ENCODE peak calls at places on chromosome 1, in eight cellular contexts. U is keratinocyte, V is IMR-90, I is fibroblast of lung, N is OCI-LY7, H is HCT116, D is K562, E is GM23338. G is an unnamed sample.

GRCh38 chr1:156308078-156308477 is 9.0 kb upstream of the VHLL start:
- DNase-seq in U (no peak), V (peak; percentile 83), I (peak; percentile 54), N (no peak), H (no peak), D (peak; percentile 38), E (no peak), G (no peak)

GRCh38 chr1:211829343-211830054 is 1.1 kb downstream of the LPGAT1 start:
- DNase-seq in U (no peak), V (no peak), I (peak; percentile 28), N (no peak), H (no peak), D (peak; percentile 27), E (peak; percentile 81), G (peak; percentile 31)

GRCh38 chr1:66284746-66285145 is 249.2 kb upstream of the SGIP1 start:
- DNase-seq in U (no peak), V (no peak), I (peak; percentile 50), N (no peak), H (no peak), D (no peak), E (no peak), G (no peak)

GRCh38 chr1:209417761-209418160 is 165.8 kb upstream of the CAMK1G start:
- DNase-seq in U (no peak), V (no peak), I (no peak), N (no peak), H (no peak), D (no peak), E (no peak), G (no peak)

GRCh38 chr1:89044970-89045695 is 19.9 kb downstream of the GBP1 start:
- DNase-seq in U (no peak), V (no peak), I (no peak), N (no peak), H (no peak), D (no peak), E (no peak), G (no peak)

GRCh38 chr1:222006715-222007114 is 264.8 kb upstream of the DUSP10 start:
- DNase-seq in U (no peak), V (no peak), I (no peak), N (no peak), H (no peak), D (no peak), E (no peak), G (no peak)

GRCh38 chr1:117009132-117009531 is 7.6 kb downstream of the CD101 start:
- DNase-seq in U (no peak), V (no peak), I (no peak), N (no peak), H (no peak), D (no peak), E (no peak), G (no peak)

GRCh38 chr1:8797230-8797629 is 20.2 kb downstream of the RERE start:
- DNase-seq in U (no peak), V (peak; percentile 61), I (peak; percentile 73), N (no peak), H (no peak), D (no peak), E (no peak), G (no peak)

GRCh38 chr1:212689196-212689710 is 10.4 kb downstream of the BATF3 start:
- DNase-seq in U (no peak), V (no peak), I (no peak), N (no peak), H (no peak), D (no peak), E (no peak), G (no peak)

GRCh38 chr1:205493241-205494085 is 11.0 kb upstream of the CDK18 start:
- DNase-seq in U (no peak), V (peak; percentile 56), I (peak; percentile 83), N (no peak), H (no peak), D (no peak), E (no peak), G (no peak)

DNA sequence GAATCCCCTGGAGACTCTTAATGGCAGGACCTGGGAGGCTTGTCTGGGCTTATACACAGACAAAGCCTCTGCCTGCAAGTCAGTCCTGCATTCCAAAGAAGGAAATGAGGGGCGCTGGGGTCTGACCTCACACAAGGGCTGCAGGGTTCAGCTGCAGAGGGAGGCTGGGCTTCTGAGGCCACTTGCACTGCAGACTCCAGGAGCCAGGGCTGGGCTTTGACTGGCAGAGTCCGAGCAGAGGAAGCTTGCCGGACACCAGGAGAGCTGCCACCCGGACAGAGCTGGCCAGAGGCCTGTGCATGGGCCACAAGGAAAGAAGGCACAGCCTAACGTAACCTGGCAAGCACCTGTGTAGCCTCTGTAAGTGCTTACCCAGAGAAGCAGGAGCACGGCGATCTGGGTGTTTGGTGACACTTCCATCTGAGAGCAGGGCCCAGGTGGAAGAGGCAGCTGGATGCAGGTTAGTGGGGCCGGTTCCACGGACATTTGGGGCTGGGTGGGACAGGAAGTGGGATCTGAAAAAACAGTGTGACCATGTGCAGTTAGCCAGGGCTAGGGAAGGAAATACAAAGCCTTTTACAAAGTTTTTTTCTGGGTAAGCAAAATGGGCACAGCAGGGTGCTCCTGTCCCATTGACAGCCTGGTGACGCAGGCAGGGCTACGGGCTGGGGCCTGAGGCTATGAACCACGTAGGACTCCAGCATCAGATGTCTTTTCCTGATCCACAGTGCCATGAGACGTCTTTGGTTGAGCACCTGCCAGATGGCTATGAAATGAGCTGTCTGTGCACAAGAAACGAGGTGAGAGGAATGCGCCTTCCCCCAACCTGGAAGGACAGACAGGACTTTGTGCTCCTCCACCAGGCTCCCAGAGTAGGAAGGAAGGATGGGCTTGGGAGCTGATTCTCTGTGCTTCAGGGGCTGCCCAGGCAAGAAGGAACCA is 37.3 kb upstream of the LBR start:
- DNase-seq in U (no peak), V (no peak), I (no peak), N (no peak), H (no peak), D (no peak), E (peak; percentile 75), G (peak; percentile 86)
- H2AFZ ChIP-seq in U (no peak overlapping the region), V (peak overlapping the region; percentile 1), I (no peak overlapping the region), N (peak overlapping the region; percentile 50), H (no peak overlapping the region), D (no peak overlapping the region), E (peak overlapping the region; percentile 90), G (peak overlapping the region; percentile 61)

DNA sequence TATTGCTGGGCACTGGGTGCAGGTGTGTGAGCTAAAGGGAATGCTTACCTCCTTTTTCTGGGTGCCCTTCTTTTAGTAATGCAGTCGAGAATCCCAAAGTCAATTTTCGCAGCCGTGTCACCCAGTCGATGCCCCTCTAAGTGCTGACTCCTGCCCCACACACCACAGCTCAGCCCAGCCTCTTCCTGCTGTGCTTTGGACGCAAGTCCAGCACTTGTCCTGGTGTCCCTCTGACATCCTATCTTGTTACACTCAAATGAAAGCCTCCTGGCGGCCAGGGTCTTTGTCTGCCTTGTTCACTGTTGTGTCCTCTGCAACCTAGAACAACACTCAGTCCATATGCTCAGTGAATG is 58.5 kb upstream of the RUNX3 start:
- DNase-seq in U (no peak), V (no peak), I (no peak), N (no peak), H (no peak), D (no peak), E (no peak), G (no peak)
- H2AFZ ChIP-seq in U (no peak overlapping the region), V (no peak overlapping the region), I (no peak overlapping the region), N (peak overlapping the region; percentile 12), H (no peak overlapping the region), D (no peak overlapping the region), E (no peak overlapping the region), G (no peak overlapping the region)

GRCh38 chr1:154407021-154407865 is 2.1 kb downstream of the IL6R start:
- DNase-seq in U (no peak), V (no peak), I (no peak), N (peak; percentile 63), H (no peak), D (no peak), E (no peak), G (no peak)

GRCh38 chr1:154410185-154410827 is 5.2 kb downstream of the IL6R start:
- DNase-seq in U (no peak), V (no peak), I (no peak), N (no peak), H (no peak), D (no peak), E (no peak), G (peak; percentile 67)

GRCh38 chr1:154406572-154406879 is 1.4 kb downstream of the IL6R start:
- DNase-seq in U (no peak), V (no peak), I (no peak), N (no peak), H (no peak), D (no peak), E (no peak), G (no peak)

GRCh38 chr1:154405762-154406571 is 824 bp downstream of the IL6R start:
- DNase-seq in U (no peak), V (peak; percentile 72), I (peak; percentile 54), N (peak; percentile 11), H (no peak), D (peak; percentile 64), E (peak; percentile 56), G (peak; percentile 59)

DNA sequence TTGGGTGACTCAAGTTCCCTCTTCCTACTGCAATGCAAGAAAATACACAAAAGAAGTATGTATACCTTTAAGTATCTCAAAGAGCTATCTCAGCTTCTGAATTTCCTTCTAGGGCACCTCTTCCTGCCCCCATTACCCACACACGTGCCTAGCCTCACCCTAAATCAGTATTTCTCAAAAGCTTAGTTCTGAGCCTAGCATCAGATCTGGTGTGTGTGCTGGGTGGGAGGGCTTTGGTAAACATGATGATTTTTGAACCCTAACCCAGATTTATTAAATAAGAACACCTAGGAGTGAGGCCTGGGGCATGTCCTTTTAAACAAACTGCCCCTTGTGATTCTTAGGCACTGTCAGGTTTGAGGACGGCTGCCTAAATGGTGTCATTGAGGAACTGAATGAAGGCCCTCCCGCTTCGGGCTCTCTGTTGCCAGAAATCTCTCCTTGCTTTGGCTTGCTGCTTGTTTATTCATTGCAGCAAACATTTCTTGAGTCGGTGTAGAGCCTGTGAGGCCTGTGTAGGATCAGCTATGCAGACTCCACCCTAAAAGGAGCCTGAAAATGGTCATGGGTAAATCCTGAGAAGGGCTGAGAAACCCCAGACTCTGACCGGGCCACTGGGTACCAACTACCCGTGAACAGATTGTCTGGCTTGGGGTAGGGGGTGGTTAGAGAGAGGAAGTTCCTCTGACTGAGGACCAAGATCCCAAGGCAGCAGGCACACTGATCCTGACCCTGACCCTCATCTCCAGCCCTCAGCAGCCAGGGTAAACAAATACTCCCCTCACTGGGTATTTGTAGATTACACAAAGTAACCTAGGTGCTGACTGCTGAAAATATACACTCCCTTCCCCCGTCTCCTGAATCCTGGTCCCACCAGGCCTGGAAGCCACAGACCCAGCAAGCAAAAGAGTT is 3.0 kb downstream of the IL6R start:
- DNase-seq in U (no peak), V (peak; percentile 45), I (no peak), N (peak; percentile 18), H (no peak), D (no peak), E (no peak), G (no peak)
- H2AFZ ChIP-seq in U (no peak overlapping the region), V (peak overlapping the region; percentile 71), I (no peak overlapping the region), N (peak overlapping the region; percentile 87), H (no peak overlapping the region), D (no peak overlapping the region), E (no peak overlapping the region), G (no peak overlapping the region)

DNA sequence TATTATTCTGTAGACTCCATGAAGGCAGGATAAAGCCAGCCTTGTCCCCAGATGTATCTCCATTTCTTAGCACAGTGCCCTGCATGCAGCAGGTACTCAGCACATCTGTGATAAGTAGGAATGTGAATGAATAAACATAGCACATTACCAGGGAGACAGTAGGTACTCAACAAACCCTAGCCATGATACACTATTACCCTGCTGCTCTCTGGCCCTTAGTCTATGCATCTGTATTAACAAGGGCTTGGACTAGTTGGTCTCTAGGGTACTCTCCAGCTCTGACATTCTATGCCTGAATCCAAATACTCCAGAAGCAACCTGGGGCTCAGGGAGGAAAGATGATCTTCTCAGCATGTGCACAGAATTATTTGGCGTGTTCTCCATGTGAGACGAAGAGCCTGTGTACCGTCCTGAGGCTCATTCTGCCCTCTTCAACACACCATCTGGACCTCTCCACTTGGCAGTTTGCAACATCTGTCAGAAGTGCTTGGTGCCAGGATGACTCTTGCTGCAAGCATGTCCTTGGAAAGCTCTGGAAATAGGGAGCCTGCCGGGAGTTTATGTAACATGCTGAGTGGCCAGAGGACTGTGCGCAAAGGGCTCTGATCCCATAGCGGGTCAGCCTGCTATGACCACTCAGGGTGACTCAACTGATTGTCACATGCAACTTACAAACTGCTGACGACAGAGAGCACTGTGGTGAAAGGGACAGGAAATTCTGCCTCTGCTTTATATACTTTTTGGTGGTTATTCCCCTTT is 228.2 kb upstream of the USP24 start:
- DNase-seq in U (no peak), V (peak; percentile 100), I (peak; percentile 98), N (no peak), H (peak; percentile 60), D (no peak), E (no peak), G (no peak)
- H2AFZ ChIP-seq in U (no peak overlapping the region), V (peak overlapping the region; percentile 15), I (no peak overlapping the region), N (no peak overlapping the region), H (peak overlapping the region; percentile 2), D (peak overlapping the region; percentile 75), E (peak overlapping the region; percentile 56), G (no peak overlapping the region)